ENCODE peak calls at places on chromosome 13, in four cellular contexts. Q is stimulated activated naive CD8-positive, alpha-beta T cell treated with anti-CD3 and anti-CD28 coated beads, Interleukin-15, amount 100 ng/mL, for 72 hours; Y is amniotic epithelial cell; F is AG08396. B is an unnamed sample.

GRCh38 chr13:43307921-43308433 is 284.6 kb downstream of the DNAJC15 start:
- DNase-seq in Q (no peak), F (peak), Y (peak), B (peak)

GRCh38 chr13:98338312-98338711 is 161.2 kb upstream of the RNF113B start:
- DNase-seq in F (no peak), Y (no peak), Q (no peak), B (no peak)

GRCh38 chr13:48770372-48770771 is 116.6 kb downstream of the CYSLTR2 start:
- DNase-seq in F (no peak), Q (no peak), Y (no peak), B (no peak)

GRCh38 chr13:97284558-97284957 is 62.4 kb downstream of the MBNL2 start:
- DNase-seq in F (no peak), Q (no peak), Y (peak), B (no peak)

GRCh38 chr13:41028051-41028450 is 8.9 kb upstream of the ELF1 start:
- DNase-seq in Q (no peak), F (no peak), Y (no peak), B (no peak)

GRCh38 chr13:25217023-25217909 is 45.2 kb upstream of the AMER2 start:
- DNase-seq in Y (peak), F (peak), Q (no peak), B (no peak)

GRCh38 chr13:60032836-60033235 is 130.9 kb downstream of the DIAPH3 start:
- DNase-seq in Q (no peak), F (no peak), Y (no peak), B (no peak)

GRCh38 chr13:23811366-23812027 is 77.7 kb downstream of the MIPEP start:
- DNase-seq in Q (no peak), F (no peak), Y (peak), B (no peak)

GRCh38 chr13:52851153-52851962 is 2.9 kb upstream of the PCDH8 start:
- DNase-seq in Y (peak), F (peak), Q (peak), B (peak)

B was measured in HT-29.